ENCODE peak calls at places on chromosomes 7 and 10, in eight cellular contexts. S is brain microvascular endothelial cell; G is activated T-cell treated with anti-CD3 and anti-CD28 coated beads, Interleukin-2, amount 50 U/mL, for 72 hours; Q is T-helper 17 cell; D is RKO; C is mesenchymal stem cell; Z is amniotic stem cell; N is endothelial cell. O is an unnamed sample.

GRCh38 chr10:77090381-77091356 is 546.9 kb downstream of the KCNMA1 start:
- DNase-seq in C (no peak), G (no peak), N (no peak), S (peak; percentile 8), D (no peak), Q (no peak), Z (no peak), O (peak; percentile 27)

GRCh38 chr10:48504141-48504885 is 100.6 kb downstream of the ARHGAP22 start:
- DNase-seq in G (no peak), Z (no peak), C (no peak), N (no peak), S (no peak), D (no peak), Q (no peak), O (no peak)

GRCh38 chr7:6430271-6430940 is 17.3 kb downstream of the DAGLB start:
- DNase-seq in D (peak; percentile 39), C (peak; percentile 57), G (peak; percentile 11), N (no peak), Z (peak; percentile 17), S (peak; percentile 47), Q (no peak), O (peak; percentile 54)

GRCh38 chr10:105585753-105586152 is 944.7 kb downstream of the SORCS3 start:
- DNase-seq in G (no peak), D (no peak), C (peak; percentile 7), Z (no peak), N (no peak), S (peak; percentile 31), Q (no peak), O (no peak)

GRCh38 chr10:3790272-3790671 is 5.3 kb upstream of the KLF6 start:
- DNase-seq in C (no peak), G (no peak), Q (no peak), Z (no peak), S (no peak), N (no peak), D (no peak), O (no peak)

GRCh38 chr7:23679898-23680416 is at the start of gene FAM221A:
- DNase-seq in N (peak; percentile 92), D (peak; percentile 90), Q (peak; percentile 66), G (peak; percentile 82), C (peak; percentile 79), Z (no peak), S (peak; percentile 60), O (peak; percentile 75)

GRCh38 chr7:46764100-46764941 is 817.6 kb downstream of the TNS3 start:
- DNase-seq in C (peak; percentile 95), Z (peak; percentile 90), S (peak; percentile 97), N (no peak), D (peak; percentile 76), Q (no peak), G (no peak), O (no peak)

GRCh38 chr7:19020711-19021110 is 96.7 kb downstream of the TWIST1 start:
- DNase-seq in C (no peak), G (no peak), N (no peak), D (no peak), Q (no peak), S (no peak), Z (no peak), O (no peak)

GRCh38 chr7:9645756-9646155 is 1212.3 kb downstream of the NXPH1 start:
- DNase-seq in G (no peak), D (no peak), C (peak; percentile 4), N (no peak), S (no peak), Z (no peak), Q (no peak), O (no peak)

GRCh38 chr10:98632456-98633150 is 185.9 kb upstream of the HPS1 start:
- DNase-seq in D (no peak), N (no peak), C (no peak), S (no peak), G (no peak), Q (no peak), Z (no peak), O (no peak)

GRCh38 chr10:102523250-102524029 is 19.7 kb downstream of the SUFU start:
- DNase-seq in Q (no peak), D (no peak), S (peak; percentile 47), G (peak; percentile 22), N (no peak), C (peak; percentile 35), Z (no peak), O (no peak)

GRCh38 chr7:150988230-150989226 is 2.3 kb upstream of the NOS3 start:
- DNase-seq in G (peak; percentile 73), D (no peak), Z (no peak), C (peak; percentile 59), S (peak; percentile 34), Q (peak; percentile 58), N (peak; percentile 86), O (peak; percentile 93)

GRCh38 chr10:74419491-74420466 is 268.8 kb downstream of the ADK start:
- DNase-seq in D (peak; percentile 48), N (peak; percentile 18), C (peak; percentile 20), G (peak; percentile 17), S (peak; percentile 34), Z (no peak), Q (peak; percentile 6), O (no peak)

GRCh38 chr7:28904539-28905143 is 53.5 kb downstream of the TRIL start:
- DNase-seq in C (no peak), S (no peak), Q (no peak), G (no peak), Z (peak; percentile 8), N (no peak), D (no peak), O (peak; percentile 30)

GRCh38 chr7:534959-535358 is 15.3 kb upstream of the PDGFA start:
- DNase-seq in S (no peak), N (no peak), Q (no peak), Z (no peak), G (no peak), D (no peak), C (no peak), O (no peak)

GRCh38 chr10:111600772-111601171 is 523.9 kb downstream of the ADRA2A start:
- DNase-seq in Z (no peak), S (no peak), C (no peak), Q (no peak), G (no peak), N (no peak), D (no peak), O (no peak)

GRCh38 chr7:90337106-90337505 is 9.4 kb upstream of the GTPBP10 start:
- DNase-seq in Z (no peak), Q (no peak), D (no peak), C (no peak), N (no peak), G (no peak), S (peak; percentile 28), O (no peak)

GRCh38 chr7:77651544-77652162 is 44.6 kb upstream of the RSBN1L start:
- DNase-seq in Z (no peak), D (peak; percentile 60), Q (peak; percentile 8), C (peak; percentile 57), S (peak; percentile 29), N (peak; percentile 38), G (peak; percentile 15), O (peak; percentile 43)

GRCh38 chr10:77431209-77431611 is 206.4 kb downstream of the KCNMA1 start:
- DNase-seq in Q (no peak), N (no peak), Z (no peak), G (no peak), S (no peak), D (no peak), C (no peak), O (no peak)

GRCh38 chr7:41503438-41503837 is 199.5 kb downstream of the INHBA start:
- DNase-seq in N (no peak), D (no peak), S (no peak), C (peak; percentile 49), G (no peak), Z (no peak), Q (no peak), O (no peak)

GRCh38 chr10:28711776-28712175 is 34.5 kb downstream of the BAMBI start:
- DNase-seq in D (no peak), S (no peak), G (no peak), N (no peak), Z (no peak), Q (no peak), C (no peak), O (no peak)

GRCh38 chr10:43700306-43700705 is 51.6 kb upstream of the ZNF32 start:
- DNase-seq in G (no peak), Q (no peak), S (no peak), Z (no peak), D (no peak), N (no peak), C (no peak), O (no peak)

GRCh38 chr7:102239206-102239820 is 47.4 kb upstream of the SH2B2 start:
- DNase-seq in D (no peak), G (no peak), C (no peak), S (no peak), Z (no peak), Q (no peak), N (no peak), O (no peak)

GRCh38 chr10:123380491-123381085 is 226.4 kb downstream of the BUB3 start:
- DNase-seq in Q (no peak), Z (no peak), N (no peak), S (no peak), C (no peak), D (peak; percentile 51), G (no peak), O (no peak)

GRCh38 chr7:44305564-44306507 is 19.6 kb downstream of the CAMK2B start:
- DNase-seq in C (no peak), N (no peak), S (no peak), Z (no peak), D (no peak), G (no peak), Q (no peak), O (no peak)

GRCh38 chr7:127896683-127897082 is 134.6 kb downstream of the LRRC4 start:
- DNase-seq in D (no peak), Q (no peak), G (no peak), C (no peak), S (no peak), Z (no peak), N (no peak), O (no peak)

GRCh38 chr7:151384352-151384697 is 25.5 kb downstream of the WDR86 start:
- DNase-seq in N (no peak), S (no peak), Z (no peak), D (no peak), G (no peak), C (no peak), Q (no peak), O (no peak)

GRCh38 chr10:110260746-110261477 is 43.8 kb downstream of the SMNDC1 start:
- DNase-seq in N (no peak), Z (no peak), D (no peak), G (no peak), C (peak; percentile 32), Q (no peak), S (no peak), O (no peak)

GRCh38 chr7:103712991-103713778 is 267.2 kb upstream of the SLC26A5 start:
- DNase-seq in S (no peak), Q (no peak), C (no peak), D (no peak), Z (no peak), N (no peak), G (no peak), O (no peak)

GRCh38 chr10:44437837-44438752 is 53.2 kb upstream of the CXCL12 start:
- DNase-seq in C (no peak), G (no peak), Q (no peak), D (no peak), S (no peak), N (no peak), Z (no peak), O (no peak)

GRCh38 chr10:29105516-29106215 is 183.2 kb upstream of the LYZL1 start:
- DNase-seq in N (no peak), G (no peak), Z (peak; percentile 48), S (peak; percentile 72), C (peak; percentile 62), Q (no peak), D (no peak), O (no peak)

GRCh38 chr7:138854115-138854645 is 56.2 kb upstream of the ATP6V0A4 start:
- DNase-seq in C (no peak), S (no peak), Z (no peak), N (no peak), D (no peak), G (no peak), Q (no peak), O (no peak)

GRCh38 chr10:70459061-70459770 is 17.7 kb upstream of the NODAL start:
- DNase-seq in C (no peak), Z (no peak), N (no peak), D (no peak), G (no peak), Q (no peak), S (no peak), O (peak; percentile 33)

GRCh38 chr7:129308047-129308446 is 83.2 kb downstream of the AHCYL2 start:
- DNase-seq in N (no peak), D (no peak), S (no peak), Z (no peak), G (no peak), C (peak; percentile 17), Q (no peak), O (no peak)

O was measured in HEK293T.